ENCODE peak calls at places on chromosomes 3 and 15, in seven cellular contexts. One of them, this sample, is unnamed.

GRCh38 chr3:78907367-78907766 is 860.4 kb downstream of the ROBO1 start:
- DNase-seq in coronary artery: no peak
- DNase-seq in IMR-90: peak
- DNase-seq in breast epithelium: no peak
- DNase-seq in hepatocyte: no peak
- DNase-seq in GM23248: peak
- DNase-seq in CD4-positive, CD25-positive, alpha-beta regulatory T cell: no peak
- DNase-seq in this sample: no peak

GRCh38 chr3:38138347-38139190 is at the start of gene MYD88:
- DNase-seq in breast epithelium: peak
- DNase-seq in GM23248: peak
- DNase-seq in hepatocyte: peak
- DNase-seq in coronary artery: peak
- DNase-seq in IMR-90: peak
- DNase-seq in CD4-positive, CD25-positive, alpha-beta regulatory T cell: peak
- DNase-seq in this sample: peak

GRCh38 chr15:55197362-55197705 is 593 bp upstream of the RSL24D1 start:
- DNase-seq in hepatocyte: no peak
- DNase-seq in CD4-positive, CD25-positive, alpha-beta regulatory T cell: no peak
- DNase-seq in breast epithelium: no peak
- DNase-seq in GM23248: no peak
- DNase-seq in coronary artery: no peak
- DNase-seq in IMR-90: no peak
- DNase-seq in this sample: no peak

GRCh38 chr3:126915015-126915414 is 67.9 kb upstream of the PLXNA1 start:
- DNase-seq in IMR-90: no peak
- DNase-seq in coronary artery: no peak
- DNase-seq in GM23248: no peak
- DNase-seq in hepatocyte: no peak
- DNase-seq in CD4-positive, CD25-positive, alpha-beta regulatory T cell: no peak
- DNase-seq in breast epithelium: no peak
- DNase-seq in this sample: no peak

GRCh38 chr15:85688703-85689102 is 106.0 kb downstream of the KLHL25 start:
- DNase-seq in hepatocyte: no peak
- DNase-seq in coronary artery: no peak
- DNase-seq in IMR-90: no peak
- DNase-seq in GM23248: no peak
- DNase-seq in CD4-positive, CD25-positive, alpha-beta regulatory T cell: no peak
- DNase-seq in breast epithelium: no peak
- DNase-seq in this sample: no peak

GRCh38 chr3:24288538-24289236 is 206.0 kb downstream of the THRB start:
- DNase-seq in IMR-90: no peak
- DNase-seq in coronary artery: no peak
- DNase-seq in hepatocyte: no peak
- DNase-seq in GM23248: no peak
- DNase-seq in CD4-positive, CD25-positive, alpha-beta regulatory T cell: no peak
- DNase-seq in breast epithelium: no peak
- DNase-seq in this sample: peak

GRCh38 chr3:5299146-5299545 is 111.6 kb downstream of the EDEM1 start:
- DNase-seq in hepatocyte: no peak
- DNase-seq in IMR-90: no peak
- DNase-seq in CD4-positive, CD25-positive, alpha-beta regulatory T cell: no peak
- DNase-seq in breast epithelium: no peak
- DNase-seq in coronary artery: no peak
- DNase-seq in GM23248: no peak
- DNase-seq in this sample: no peak

GRCh38 chr3:9439331-9439730 is 41.9 kb downstream of the SETD5 start:
- DNase-seq in hepatocyte: no peak
- DNase-seq in CD4-positive, CD25-positive, alpha-beta regulatory T cell: no peak
- DNase-seq in GM23248: peak
- DNase-seq in breast epithelium: no peak
- DNase-seq in coronary artery: no peak
- DNase-seq in IMR-90: peak
- DNase-seq in this sample: no peak

GRCh38 chr3:127672429-127673190 is at the start of gene ABTB1:
- DNase-seq in coronary artery: peak
- DNase-seq in GM23248: peak
- DNase-seq in breast epithelium: peak
- DNase-seq in IMR-90: peak
- DNase-seq in CD4-positive, CD25-positive, alpha-beta regulatory T cell: peak
- DNase-seq in hepatocyte: peak
- DNase-seq in this sample: peak

GRCh38 chr3:22115581-22115980 is 364.6 kb upstream of the ZNF385D start:
- DNase-seq in IMR-90: no peak
- DNase-seq in hepatocyte: no peak
- DNase-seq in coronary artery: no peak
- DNase-seq in GM23248: peak
- DNase-seq in breast epithelium: no peak
- DNase-seq in CD4-positive, CD25-positive, alpha-beta regulatory T cell: no peak
- DNase-seq in this sample: no peak

GRCh38 chr3:127577448-127577847 is 13.1 kb downstream of the TPRA1 start:
- DNase-seq in IMR-90: no peak
- DNase-seq in breast epithelium: no peak
- DNase-seq in GM23248: no peak
- DNase-seq in hepatocyte: no peak
- DNase-seq in CD4-positive, CD25-positive, alpha-beta regulatory T cell: no peak
- DNase-seq in coronary artery: no peak
- DNase-seq in this sample: no peak

DNA sequence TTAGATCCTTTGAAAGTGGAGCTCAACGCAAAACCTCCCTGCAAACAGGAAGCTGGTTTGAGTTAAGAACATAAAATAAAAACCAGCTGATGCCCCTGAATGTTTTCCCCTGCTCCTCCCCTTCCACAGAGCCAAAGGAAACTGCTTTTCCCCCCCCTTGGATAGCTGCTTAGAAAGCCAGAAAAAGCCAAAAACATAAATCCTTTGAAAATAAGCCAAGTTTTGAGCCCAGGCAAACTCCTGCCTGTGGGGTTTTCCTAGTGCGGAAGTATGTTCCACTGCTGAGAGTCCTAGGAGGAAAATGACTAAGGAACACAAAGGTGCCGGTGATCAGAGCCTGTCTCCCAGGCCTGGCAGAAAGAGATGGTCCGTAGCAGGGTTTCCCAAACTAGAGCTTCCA is 22.2 kb downstream of the MAPKBP1 start:
- DNase-seq in breast epithelium: no peak
- DNase-seq in coronary artery: no peak
- DNase-seq in CD4-positive, CD25-positive, alpha-beta regulatory T cell: no peak
- DNase-seq in IMR-90: peak
- DNase-seq in hepatocyte: peak
- DNase-seq in GM23248: peak
- DNase-seq in this sample: peak
- H3K4me3 ChIP-seq in breast epithelium: peak
- H3K4me3 ChIP-seq in coronary artery: no peak
- H3K4me3 ChIP-seq in CD4-positive, CD25-positive, alpha-beta regulatory T cell: no peak
- H3K4me3 ChIP-seq in IMR-90: no peak
- H3K4me3 ChIP-seq in hepatocyte: no peak
- H3K4me3 ChIP-seq in GM23248: peak
- H3K4me3 ChIP-seq in this sample: no peak

GRCh38 chr3:194326192-194327029 is 24.7 kb downstream of the CPN2 start:
- DNase-seq in hepatocyte: no peak
- DNase-seq in GM23248: peak
- DNase-seq in coronary artery: no peak
- DNase-seq in CD4-positive, CD25-positive, alpha-beta regulatory T cell: no peak
- DNase-seq in breast epithelium: no peak
- DNase-seq in IMR-90: no peak
- DNase-seq in this sample: peak
- H3K4me3 ChIP-seq in hepatocyte: no peak
- H3K4me3 ChIP-seq in GM23248: no peak
- H3K4me3 ChIP-seq in coronary artery: no peak
- H3K4me3 ChIP-seq in CD4-positive, CD25-positive, alpha-beta regulatory T cell: no peak
- H3K4me3 ChIP-seq in breast epithelium: no peak
- H3K4me3 ChIP-seq in IMR-90: no peak
- H3K4me3 ChIP-seq in this sample: no peak

DNA sequence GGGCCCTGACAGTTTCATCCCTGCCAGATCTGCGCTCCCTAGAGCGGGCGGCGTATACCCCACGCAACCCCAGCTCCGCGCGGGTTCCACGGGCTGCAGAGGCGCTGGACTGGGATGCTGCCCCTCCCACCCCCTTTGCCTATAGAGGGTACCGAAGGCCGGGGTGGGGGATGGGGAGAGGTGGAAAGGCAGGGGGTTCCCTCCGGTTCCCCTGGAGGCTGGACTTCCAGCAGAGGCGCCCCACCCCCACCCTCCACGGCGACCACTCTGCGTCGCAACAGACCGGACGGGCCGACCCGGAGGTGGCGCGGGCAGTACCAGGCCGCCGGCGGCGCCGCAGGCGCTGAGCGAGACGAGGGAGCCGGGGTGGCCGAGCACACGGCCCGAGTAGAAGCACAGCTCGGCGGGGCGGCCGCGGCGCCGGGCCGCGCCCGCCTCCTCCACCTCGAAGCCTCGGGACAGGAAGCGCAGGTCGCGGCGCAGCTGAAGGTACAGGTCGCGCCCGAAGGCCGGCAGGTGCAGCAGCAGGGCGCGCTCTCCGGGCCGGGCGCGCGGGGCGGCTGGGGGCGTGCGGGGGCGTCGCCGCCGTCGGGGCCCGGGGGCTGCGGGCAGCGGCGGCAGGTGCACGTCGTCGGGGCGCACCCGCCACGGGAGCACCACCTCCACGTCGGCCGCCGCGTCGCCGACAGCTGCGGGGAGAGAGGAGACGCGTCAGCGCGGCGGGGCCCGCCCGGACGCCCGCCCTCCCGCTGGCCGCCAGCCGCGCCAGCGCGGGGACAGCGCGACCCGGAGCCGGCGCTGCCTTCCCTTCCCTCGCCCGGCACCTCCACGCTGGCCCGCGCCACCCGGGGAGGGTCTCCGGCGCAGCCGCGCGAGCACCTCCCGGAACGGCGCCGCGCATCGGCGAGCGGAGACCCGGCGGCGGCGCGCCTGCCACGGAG is 784 bp downstream of the ADAMTS17 start:
- DNase-seq in GM23248: peak
- DNase-seq in IMR-90: no peak
- DNase-seq in breast epithelium: no peak
- DNase-seq in hepatocyte: peak
- DNase-seq in coronary artery: no peak
- DNase-seq in CD4-positive, CD25-positive, alpha-beta regulatory T cell: peak
- DNase-seq in this sample: no peak
- H3K4me3 ChIP-seq in GM23248: peak
- H3K4me3 ChIP-seq in IMR-90: no peak
- H3K4me3 ChIP-seq in breast epithelium: peak
- H3K4me3 ChIP-seq in hepatocyte: peak
- H3K4me3 ChIP-seq in coronary artery: peak
- H3K4me3 ChIP-seq in CD4-positive, CD25-positive, alpha-beta regulatory T cell: no peak
- H3K4me3 ChIP-seq in this sample: no peak

GRCh38 chr3:98525494-98525893 is 2.8 kb upstream of the CLDND1 start:
- DNase-seq in breast epithelium: no peak
- DNase-seq in coronary artery: no peak
- DNase-seq in CD4-positive, CD25-positive, alpha-beta regulatory T cell: no peak
- DNase-seq in IMR-90: no peak
- DNase-seq in GM23248: no peak
- DNase-seq in hepatocyte: no peak
- DNase-seq in this sample: no peak
- H3K4me3 ChIP-seq in breast epithelium: no peak
- H3K4me3 ChIP-seq in coronary artery: no peak
- H3K4me3 ChIP-seq in CD4-positive, CD25-positive, alpha-beta regulatory T cell: peak
- H3K4me3 ChIP-seq in IMR-90: no peak
- H3K4me3 ChIP-seq in GM23248: no peak
- H3K4me3 ChIP-seq in hepatocyte: no peak
- H3K4me3 ChIP-seq in this sample: no peak

GRCh38 chr3:60154011-60154410 is 1097.2 kb downstream of the FHIT start:
- DNase-seq in hepatocyte: no peak
- DNase-seq in coronary artery: no peak
- DNase-seq in IMR-90: no peak
- DNase-seq in breast epithelium: no peak
- DNase-seq in CD4-positive, CD25-positive, alpha-beta regulatory T cell: no peak
- DNase-seq in GM23248: no peak
- DNase-seq in this sample: no peak

GRCh38 chr3:60153221-60153999 is 1097.8 kb downstream of the FHIT start:
- DNase-seq in GM23248: no peak
- DNase-seq in breast epithelium: no peak
- DNase-seq in hepatocyte: no peak
- DNase-seq in coronary artery: no peak
- DNase-seq in CD4-positive, CD25-positive, alpha-beta regulatory T cell: no peak
- DNase-seq in IMR-90: no peak
- DNase-seq in this sample: no peak

GRCh38 chr3:60146121-60146520 is 1096.3 kb upstream of the CFAP20DC start:
- DNase-seq in CD4-positive, CD25-positive, alpha-beta regulatory T cell: no peak
- DNase-seq in IMR-90: no peak
- DNase-seq in GM23248: no peak
- DNase-seq in hepatocyte: no peak
- DNase-seq in coronary artery: no peak
- DNase-seq in breast epithelium: no peak
- DNase-seq in this sample: no peak

GRCh38 chr3:60147249-60147648 is 1097.4 kb upstream of the CFAP20DC start:
- DNase-seq in breast epithelium: no peak
- DNase-seq in GM23248: no peak
- DNase-seq in hepatocyte: no peak
- DNase-seq in coronary artery: no peak
- DNase-seq in CD4-positive, CD25-positive, alpha-beta regulatory T cell: no peak
- DNase-seq in IMR-90: no peak
- DNase-seq in this sample: no peak

DNA sequence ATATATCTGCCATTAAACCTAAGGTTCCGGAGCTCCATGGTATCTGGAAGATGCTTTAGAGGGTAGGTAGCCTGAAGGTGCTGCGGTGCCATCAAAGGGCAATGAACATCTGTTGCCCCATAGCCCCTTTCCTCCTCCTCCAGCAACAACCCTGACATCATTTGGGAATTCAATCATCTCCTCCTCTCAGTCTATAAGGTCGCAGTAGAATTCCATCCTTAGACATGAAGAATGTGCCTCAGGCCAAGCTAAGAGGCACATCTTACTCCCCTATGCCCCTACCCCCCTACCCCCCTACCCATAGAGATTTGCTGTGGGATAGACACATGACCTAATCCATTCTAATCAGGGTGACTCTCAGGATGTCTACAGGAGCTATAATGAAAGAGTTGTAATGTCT is 1099.7 kb upstream of the CFAP20DC start:
- DNase-seq in CD4-positive, CD25-positive, alpha-beta regulatory T cell: no peak
- DNase-seq in coronary artery: no peak
- DNase-seq in hepatocyte: no peak
- DNase-seq in breast epithelium: no peak
- DNase-seq in GM23248: no peak
- DNase-seq in IMR-90: no peak
- DNase-seq in this sample: no peak
- H3K4me3 ChIP-seq in CD4-positive, CD25-positive, alpha-beta regulatory T cell: no peak
- H3K4me3 ChIP-seq in coronary artery: no peak
- H3K4me3 ChIP-seq in hepatocyte: no peak
- H3K4me3 ChIP-seq in breast epithelium: no peak
- H3K4me3 ChIP-seq in GM23248: no peak
- H3K4me3 ChIP-seq in IMR-90: no peak
- H3K4me3 ChIP-seq in this sample: no peak

DNA sequence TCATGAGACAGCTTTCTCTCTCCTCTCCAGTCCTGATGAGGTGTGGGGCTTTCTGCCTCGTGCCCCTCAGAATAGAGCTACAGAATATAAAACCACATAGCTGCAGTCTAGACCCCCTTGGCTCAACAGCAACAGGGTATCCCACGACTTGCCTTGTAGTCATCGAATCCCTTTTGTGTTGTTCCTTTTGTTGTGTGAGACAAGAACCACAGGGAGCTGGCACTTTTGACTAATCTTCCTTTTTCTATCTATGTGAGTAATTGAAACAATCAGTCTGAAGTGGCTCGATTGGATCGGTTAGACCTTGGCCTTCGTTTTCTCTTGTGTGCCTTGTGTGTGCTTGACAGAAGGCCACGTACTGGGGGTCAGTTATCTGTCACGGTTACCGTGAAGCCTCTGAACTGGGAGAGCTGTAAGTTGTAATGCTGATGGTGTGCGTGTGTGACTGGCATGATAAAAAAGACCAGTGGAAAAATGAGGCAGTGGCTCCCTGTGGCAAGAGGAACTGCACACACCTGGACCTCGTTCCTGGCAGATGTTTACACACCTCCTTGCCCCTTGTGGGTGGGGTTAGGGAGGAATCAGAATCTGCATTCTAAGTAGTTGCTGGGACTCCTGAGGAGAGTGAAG is 23.2 kb upstream of the IQCF6 start:
- DNase-seq in breast epithelium: no peak
- DNase-seq in GM23248: no peak
- DNase-seq in CD4-positive, CD25-positive, alpha-beta regulatory T cell: no peak
- DNase-seq in hepatocyte: no peak
- DNase-seq in IMR-90: no peak
- DNase-seq in coronary artery: no peak
- DNase-seq in this sample: no peak
- H3K4me3 ChIP-seq in breast epithelium: no peak
- H3K4me3 ChIP-seq in GM23248: no peak
- H3K4me3 ChIP-seq in CD4-positive, CD25-positive, alpha-beta regulatory T cell: no peak
- H3K4me3 ChIP-seq in hepatocyte: no peak
- H3K4me3 ChIP-seq in IMR-90: no peak
- H3K4me3 ChIP-seq in coronary artery: no peak
- H3K4me3 ChIP-seq in this sample: no peak